ENCODE peak calls at places on chromosomes 2 and 18, in seven cellular contexts. S is GM12864, L is prostate gland, J is A549, P is BE2C, M is type B pancreatic cell, W is nephron progenitor cell. Y is an unnamed sample.

GRCh38 chr2:28252308-28252707 is 140.3 kb upstream of the FOSL2 start:
- DNase-seq in S (peak; percentile 44), L (no peak), J (no peak), P (no peak), M (no peak), W (no peak), Y (no peak)

GRCh38 chr2:232447091-232447620 is 8.8 kb upstream of the ALPI start:
- DNase-seq in S (no peak), L (no peak), J (no peak), P (no peak), M (no peak), W (no peak), Y (no peak)

GRCh38 chr2:228927028-228928010 is 343.8 kb downstream of the PID1 start:
- DNase-seq in S (no peak), L (no peak), J (no peak), P (no peak), M (no peak), W (no peak), Y (no peak)

GRCh38 chr2:27170569-27171337 is 21.9 kb downstream of the TCF23 start:
- DNase-seq in S (no peak), L (no peak), J (no peak), P (no peak), M (no peak), W (no peak), Y (no peak)

GRCh38 chr2:67322361-67323001 is 74.7 kb upstream of the ETAA1 start:
- DNase-seq in S (no peak), L (no peak), J (peak; percentile 83), P (peak; percentile 71), M (no peak), W (peak; percentile 39), Y (peak; percentile 33)

GRCh38 chr2:37934591-37935513 is 9.8 kb downstream of the RMDN2 start:
- DNase-seq in S (peak; percentile 60), L (no peak), J (no peak), P (no peak), M (no peak), W (no peak), Y (no peak)

GRCh38 chr2:115880558-115880957 is 1438.1 kb downstream of the DPP10 start:
- DNase-seq in S (no peak), L (no peak), J (no peak), P (no peak), M (no peak), W (no peak), Y (no peak)

GRCh38 chr2:147826615-147827375 is 18.0 kb upstream of the ACVR2A start:
- DNase-seq in S (no peak), L (no peak), J (no peak), P (no peak), M (no peak), W (no peak), Y (no peak)

GRCh38 chr18:11937874-11938478 is 29.9 kb upstream of the MPPE1 start:
- DNase-seq in S (peak; percentile 25), L (peak; percentile 79), J (peak; percentile 69), P (peak; percentile 53), M (peak; percentile 75), W (peak; percentile 79), Y (peak; percentile 79)

GRCh38 chr2:43522177-43522576 is 73.7 kb downstream of the THADA start:
- DNase-seq in S (no peak), L (no peak), J (no peak), P (peak; percentile 22), M (no peak), W (no peak), Y (no peak)

DNA sequence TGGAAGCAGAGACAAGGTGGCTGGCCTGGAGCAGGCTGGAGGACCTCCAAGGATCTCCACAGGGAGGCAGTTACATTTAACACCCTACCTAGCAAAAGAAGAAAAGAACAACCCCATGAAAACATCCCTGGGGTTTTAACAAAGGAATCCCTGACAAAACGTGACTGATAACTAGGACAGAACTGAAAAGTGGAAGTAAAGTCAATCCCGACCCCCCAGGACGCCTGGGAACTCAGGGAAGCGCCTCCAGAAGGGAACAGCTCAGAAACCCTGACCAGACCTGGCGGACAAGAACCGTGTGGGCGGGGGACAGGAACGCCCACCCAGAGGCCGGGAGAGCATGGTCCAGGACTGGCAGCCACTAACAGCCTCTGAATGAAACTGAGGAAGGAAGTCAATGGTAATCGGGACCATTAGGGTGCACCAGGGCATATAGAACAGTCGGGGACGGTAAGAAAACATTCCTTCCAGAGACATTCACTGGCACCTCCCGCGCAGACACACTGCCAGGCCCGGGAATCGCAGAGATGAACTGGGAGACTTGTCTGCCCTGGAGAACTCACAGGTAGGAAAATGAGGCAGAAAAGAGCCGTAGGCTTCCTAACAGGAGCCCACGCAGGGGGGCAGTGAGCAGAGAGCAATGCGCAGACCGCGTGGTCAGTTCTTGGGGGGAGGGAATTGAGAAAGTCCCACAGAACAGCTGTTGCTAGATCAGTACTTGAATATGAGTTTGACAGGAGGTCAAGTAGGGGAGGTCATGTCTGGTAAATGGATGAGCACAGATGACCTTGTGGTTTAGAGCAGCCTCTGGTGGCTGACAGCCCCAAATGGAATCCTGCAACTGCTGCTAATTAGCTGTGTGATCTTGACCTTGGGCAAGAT is 1.3 kb upstream of the TBC1D8 start:
- DNase-seq in S (peak; percentile 59), L (peak; percentile 53), J (peak; percentile 79), P (peak; percentile 28), M (no peak), W (peak; percentile 41), Y (peak; percentile 42)
- TF ChIP-seq CTCF in S (peak; percentile 95), L (peak; percentile 82), J (peak; percentile 92), P (peak; percentile 66), M (peak; percentile 66), W (peak; percentile 41), Y (no peak)

GRCh38 chr2:238839428-238839827 is 8.5 kb upstream of the TWIST2 start:
- DNase-seq in S (no peak), L (no peak), J (no peak), P (no peak), M (no peak), W (no peak), Y (no peak)
- TF ChIP-seq CTCF in S (no peak), L (no peak), J (no peak), P (no peak), M (no peak), W (no peak), Y (no peak)

DNA sequence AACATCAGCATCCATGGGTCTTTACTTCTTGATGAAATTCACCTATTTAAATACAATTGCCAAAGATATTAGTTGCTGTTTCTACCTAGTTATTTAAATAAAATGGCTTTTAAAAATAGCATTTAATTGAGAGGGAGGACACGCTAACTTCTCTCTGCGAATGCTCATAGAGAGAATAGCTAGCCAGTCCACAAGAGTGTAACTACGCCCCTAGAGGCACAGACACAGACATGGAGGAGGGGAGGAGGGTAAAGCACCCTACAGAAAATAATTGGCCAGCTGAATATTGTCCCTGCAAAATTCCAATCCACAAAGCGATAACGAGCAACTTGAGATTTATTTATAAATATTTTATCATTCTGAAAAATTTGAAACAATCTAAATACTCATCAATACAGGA is 97.0 kb upstream of the PAPOLG start:
- DNase-seq in S (no peak), L (no peak), J (no peak), P (no peak), M (no peak), W (no peak), Y (no peak)
- TF ChIP-seq CTCF in S (peak; percentile 51), L (no peak), J (no peak), P (peak; percentile 35), M (peak; percentile 34), W (no peak), Y (no peak)

GRCh38 chr2:181440919-181441318 is 16.3 kb upstream of the ITGA4 start:
- DNase-seq in S (no peak), L (no peak), J (no peak), P (no peak), M (no peak), W (no peak), Y (no peak)

GRCh38 chr2:181440336-181440735 is 16.9 kb upstream of the ITGA4 start:
- DNase-seq in S (no peak), L (no peak), J (no peak), P (no peak), M (no peak), W (no peak), Y (no peak)

DNA sequence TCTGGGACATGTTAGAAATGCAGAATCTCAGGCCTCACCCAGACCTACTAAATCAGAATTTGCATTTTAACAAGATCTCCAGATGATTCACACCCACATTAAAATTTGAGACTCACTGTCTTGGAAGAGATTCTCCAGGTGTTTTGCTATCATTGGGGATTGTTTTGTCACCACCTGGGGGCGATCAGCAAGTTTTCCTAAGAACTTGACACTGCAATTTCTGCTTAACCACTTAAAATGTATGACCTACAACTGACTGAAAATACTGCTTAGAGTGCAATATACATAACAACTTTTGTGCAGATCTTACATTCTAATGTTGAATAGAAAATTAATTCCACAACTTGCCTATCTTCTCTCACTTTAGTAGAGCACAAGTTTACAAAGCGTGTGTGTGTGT is 18.9 kb upstream of the ITGA4 start:
- DNase-seq in S (no peak), L (no peak), J (peak; percentile 12), P (no peak), M (no peak), W (no peak), Y (no peak)
- TF ChIP-seq CTCF in S (peak; percentile 21), L (no peak), J (peak; percentile 7), P (no peak), M (peak; percentile 28), W (peak; percentile 22), Y (no peak)

DNA sequence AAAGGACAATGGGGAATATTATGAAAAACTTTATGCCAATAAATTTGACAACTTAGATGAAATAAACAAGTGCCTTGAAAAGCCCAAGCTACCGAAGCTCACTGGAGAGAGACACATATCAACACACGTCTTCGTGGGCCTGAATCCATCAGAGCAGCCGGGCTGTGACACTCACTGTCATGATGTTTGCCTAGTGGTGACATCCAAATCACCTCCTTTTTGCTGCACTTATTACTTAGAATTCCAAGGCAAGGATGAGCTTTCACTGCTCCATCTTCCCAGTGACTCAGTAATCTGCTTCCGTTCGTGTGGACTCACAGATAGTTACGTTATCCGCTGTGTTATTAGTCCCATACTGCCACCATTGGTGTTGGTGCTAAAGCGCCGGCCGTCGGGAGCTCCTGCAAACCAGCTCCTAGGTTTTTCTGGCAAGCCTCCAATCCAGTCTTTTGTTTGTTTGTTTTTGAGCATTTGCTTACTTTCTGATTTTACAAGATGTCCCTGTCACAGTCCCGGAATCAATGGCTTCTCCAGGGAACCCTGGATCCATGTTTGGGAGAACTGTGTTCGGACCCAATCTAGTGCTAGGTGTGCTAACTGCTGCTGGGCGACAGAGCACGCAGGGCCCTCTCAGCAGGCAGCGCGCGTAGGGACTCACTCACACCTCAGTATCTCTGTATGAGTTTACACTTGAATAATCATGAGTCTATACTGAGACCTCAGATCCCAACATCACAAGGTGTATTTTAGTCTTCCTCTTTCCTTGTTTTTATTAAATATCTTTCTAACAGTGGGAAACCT is 42.7 kb downstream of the HDAC4 start:
- DNase-seq in S (no peak), L (no peak), J (no peak), P (no peak), M (no peak), W (no peak), Y (no peak)
- TF ChIP-seq CTCF in S (no peak), L (no peak), J (no peak), P (no peak), M (no peak), W (no peak), Y (no peak)